ENCODE peak calls at places on chromosomes 6 and 20, in four cellular contexts. Q is stimulated activated CD4-positive, alpha-beta T cell treated with anti-CD3 and anti-CD28 coated beads, Interleukin-12 subunit alpha, Interleukin-12 subunit beta, amount 100 ng/mL, for 4 hours; T is activated T-cell treated with anti-CD3 and anti-CD28 coated beads, Interleukin-2, amount 50 U/mL, for 72 hours; G is HEK293T. S is an unnamed sample.

GRCh38 chr6:2731281-2731909 is 19.3 kb downstream of the MYLK4 start:
- DNase-seq in Q (no peak), T (no peak), G (no peak), S (no peak)

GRCh38 chr6:112338310-112338709 is 8.8 kb upstream of the RFPL4B start:
- DNase-seq in Q (no peak), T (no peak), G (no peak), S (no peak)

GRCh38 chr20:57323034-57323433 is 6.6 kb upstream of the SPO11 start:
- DNase-seq in Q (no peak), T (peak), G (no peak), S (no peak)

GRCh38 chr20:61134286-61135035 is 117.6 kb upstream of the CDH4 start:
- DNase-seq in Q (no peak), T (no peak), G (no peak), S (no peak)

GRCh38 chr20:32522775-32523612 is 62.1 kb downstream of the NOL4L start:
- DNase-seq in Q (no peak), T (no peak), G (no peak), S (no peak)

GRCh38 chr6:1527098-1527497 is 82.6 kb upstream of the FOXC1 start:
- DNase-seq in Q (peak), T (peak), G (peak), S (no peak)

GRCh38 chr6:142903806-142904205 is 41.2 kb downstream of the HIVEP2 start:
- DNase-seq in Q (no peak), T (no peak), G (no peak), S (no peak)

GRCh38 chr20:44217342-44218092 is 6.9 kb upstream of the OSER1 start:
- DNase-seq in Q (peak), T (peak), G (peak), S (no peak)

GRCh38 chr20:20017852-20018245 is 687 bp downstream of the NAA20 start:
- DNase-seq in Q (no peak), T (peak), G (no peak), S (no peak)

GRCh38 chr6:52482903-52483670 is 62.9 kb downstream of the EFHC1 start:
- DNase-seq in Q (no peak), T (no peak), G (no peak), S (no peak)

GRCh38 chr20:59932616-59933295 is 681 bp downstream of the SYCP2 start:
- DNase-seq in Q (no peak), T (no peak), G (no peak), S (no peak)

GRCh38 chr6:118565317-118565960 is 17.3 kb downstream of the PLN start:
- DNase-seq in Q (no peak), T (peak), G (peak), S (no peak)

GRCh38 chr6:104322849-104323248 is 536.9 kb downstream of the HACE1 start:
- DNase-seq in Q (no peak), T (no peak), G (no peak), S (no peak)

GRCh38 chr6:168126566-168127383 is 47.8 kb upstream of the FRMD1 start:
- DNase-seq in Q (no peak), T (no peak), G (no peak), S (no peak)

GRCh38 chr20:59725476-59726119 is 121.3 kb downstream of the PHACTR3 start:
- DNase-seq in Q (no peak), T (no peak), G (no peak), S (no peak)

GRCh38 chr20:63397946-63398450 is 36.8 kb upstream of the CHRNA4 start:
- DNase-seq in Q (no peak), T (no peak), G (no peak), S (no peak)

GRCh38 chr6:16544006-16544405 is 217.3 kb downstream of the ATXN1 start:
- DNase-seq in Q (no peak), T (no peak), G (no peak), S (no peak)

GRCh38 chr6:106473807-106474206 is 113.3 kb downstream of the CRYBG1 start:
- DNase-seq in Q (no peak), T (no peak), G (no peak), S (no peak)

GRCh38 chr20:11454966-11455799 is 462.5 kb upstream of the BTBD3 start:
- DNase-seq in Q (no peak), T (no peak), G (no peak), S (no peak)